ENCODE peak calls at places on chromosome 19, in four cellular contexts. N is astrocyte, E is A673, Z is stomach. C is an unnamed sample.
A peak's percentile ranks its signal among the peaks of the same experiment; 100 is the strongest.

GRCh38 chr19:38849746-38850230 is at the start of gene HNRNPL:
- DNase-seq in N (no peak), E (no peak), Z (peak; percentile 99), C (no peak)

GRCh38 chr19:46890423-46891170 is 29.8 kb downstream of the ARHGAP35 start:
- DNase-seq in N (peak; percentile 84), E (no peak), Z (no peak), C (peak; percentile 96)

GRCh38 chr19:46297700-46298476 is 1.0 kb downstream of the HIF3A start:
- DNase-seq in N (no peak), E (peak; percentile 27), Z (peak; percentile 50), C (peak; percentile 15)

GRCh38 chr19:48738557-48739399 is 1.6 kb downstream of the RASIP1 start:
- DNase-seq in N (peak; percentile 47), E (peak; percentile 94), Z (peak; percentile 96), C (peak; percentile 93)

GRCh38 chr19:54158812-54159351 is 639 bp downstream of the LENG1 start:
- DNase-seq in N (no peak), E (peak; percentile 36), Z (no peak), C (peak; percentile 26)

GRCh38 chr19:46133777-46134231 is 9.3 kb upstream of the IGFL3 start:
- DNase-seq in N (peak; percentile 67), E (no peak), Z (no peak), C (no peak)

GRCh38 chr19:48413879-48414623 is 20.6 kb downstream of the GRIN2D start:
- DNase-seq in N (no peak), E (no peak), Z (no peak), C (no peak)

GRCh38 chr19:58054792-58055482 is 4.1 kb upstream of the ZNF135 start:
- DNase-seq in N (peak; percentile 35), E (no peak), Z (no peak), C (no peak)

GRCh38 chr19:16604615-16605014 is 23.4 kb downstream of the MED26 start:
- DNase-seq in N (no peak), E (no peak), Z (no peak), C (no peak)

GRCh38 chr19:54137913-54138776 is 583 bp downstream of the CNOT3 start:
- DNase-seq in N (no peak), E (no peak), Z (no peak), C (no peak)

GRCh38 chr19:38143847-38144246 is 80.2 kb downstream of the DPF1 start:
- DNase-seq in N (no peak), E (no peak), Z (no peak), C (no peak)

GRCh38 chr19:33130433-33130832 is 1.5 kb upstream of the WDR88 start:
- DNase-seq in N (no peak), E (no peak), Z (no peak), C (no peak)

GRCh38 chr19:16301999-16302694 is 22.5 kb upstream of the KLF2 start:
- DNase-seq in N (peak; percentile 64), E (no peak), Z (peak; percentile 70), C (no peak)

GRCh38 chr19:47778954-47779351 is 450 bp downstream of the SELENOW start:
- DNase-seq in N (no peak), E (no peak), Z (no peak), C (peak; percentile 36)

GRCh38 chr19:2173388-2173787 is 9.7 kb downstream of the DOT1L start:
- DNase-seq in N (no peak), E (no peak), Z (no peak), C (no peak)

GRCh38 chr19:48391100-48392005 is at the start of gene KDELR1:
- DNase-seq in N (peak; percentile 33), E (peak; percentile 79), Z (peak; percentile 81), C (peak; percentile 82)

GRCh38 chr19:15330801-15331418 is 1.4 kb downstream of the BRD4 start:
- DNase-seq in N (peak; percentile 82), E (no peak), Z (no peak), C (peak; percentile 42)

GRCh38 chr19:38549061-38549460 is 68.7 kb downstream of the MAP4K1 start:
- DNase-seq in N (no peak), E (no peak), Z (no peak), C (no peak)

GRCh38 chr19:29571181-29571580 is 34.9 kb upstream of the POP4 start:
- DNase-seq in N (no peak), E (no peak), Z (no peak), C (no peak)

GRCh38 chr19:57992841-57993240 is 9.8 kb downstream of the ZNF606 start:
- DNase-seq in N (no peak), E (no peak), Z (no peak), C (no peak)

GRCh38 chr19:1864480-1865171 is 1.2 kb upstream of the KLF16 start:
- DNase-seq in N (no peak), E (peak; percentile 63), Z (peak; percentile 73), C (peak; percentile 45)

GRCh38 chr19:11373166-11373884 is 1.1 kb upstream of the SWSAP1 start:
- DNase-seq in N (peak; percentile 25), E (peak; percentile 61), Z (peak; percentile 44), C (peak; percentile 63)

GRCh38 chr19:2054763-2055162 is 3.7 kb upstream of the MKNK2 start:
- DNase-seq in N (no peak), E (no peak), Z (no peak), C (peak; percentile 55)

GRCh38 chr19:53463263-53463662 is 4.3 kb upstream of the ZNF813 start:
- DNase-seq in N (peak; percentile 18), E (peak; percentile 42), Z (no peak), C (no peak)

GRCh38 chr19:45820413-45821102 is 5.5 kb upstream of the RSPH6A start:
- DNase-seq in N (no peak), E (no peak), Z (no peak), C (no peak)

GRCh38 chr19:48508729-48509310 is 2.8 kb downstream of the LMTK3 start:
- DNase-seq in N (no peak), E (no peak), Z (no peak), C (no peak)

GRCh38 chr19:2982556-2982955 is 5.2 kb downstream of the TLE6 start:
- DNase-seq in N (no peak), E (no peak), Z (no peak), C (no peak)

GRCh38 chr19:45781282-45782161 is 768 bp downstream of the DMPK start:
- DNase-seq in N (no peak), E (no peak), Z (peak; percentile 72), C (peak; percentile 41)

GRCh38 chr19:3073159-3073563 is 10.9 kb upstream of the TLE5 start:
- DNase-seq in N (peak; percentile 41), E (peak; percentile 93), Z (no peak), C (peak; percentile 69)

GRCh38 chr19:518292-519231 is 11.3 kb downstream of the TPGS1 start:
- DNase-seq in N (no peak), E (no peak), Z (no peak), C (peak; percentile 46)

GRCh38 chr19:37855098-37855497 is 51.3 kb downstream of the WDR87 start:
- DNase-seq in N (peak; percentile 47), E (no peak), Z (no peak), C (no peak)

GRCh38 chr19:58558623-58559274 is 338 bp upstream of the UBE2M start:
- DNase-seq in N (peak; percentile 91), E (peak; percentile 99), Z (peak; percentile 99), C (peak; percentile 98)

GRCh38 chr19:46787331-46788100 is 878 bp downstream of the SLC1A5 start:
- DNase-seq in N (peak; percentile 42), E (peak; percentile 77), Z (peak; percentile 55), C (peak; percentile 20)

GRCh38 chr19:18173572-18174294 is at the start of gene IFI30:
- DNase-seq in N (no peak), E (peak; percentile 48), Z (peak; percentile 96), C (peak; percentile 79)

GRCh38 chr19:3178377-3178972 is at the start of gene S1PR4:
- DNase-seq in N (no peak), E (no peak), Z (no peak), C (peak; percentile 23)

GRCh38 chr19:45472557-45473365 is 5.0 kb downstream of the FOSB start:
- DNase-seq in N (no peak), E (no peak), Z (no peak), C (no peak)

GRCh38 chr19:40217027-40217810 is 965 bp downstream of the TTC9B start:
- DNase-seq in N (no peak), E (peak; percentile 41), Z (peak; percentile 65), C (peak; percentile 70)

GRCh38 chr19:55802281-55802680 is 29.5 kb downstream of the NLRP11 start:
- DNase-seq in N (no peak), E (no peak), Z (no peak), C (no peak)

GRCh38 chr19:1904385-1905070 is 671 bp upstream of the ADAT3 start:
- DNase-seq in N (no peak), E (peak; percentile 47), Z (peak; percentile 70), C (no peak)

GRCh38 chr19:4649392-4650094 is 10.2 kb downstream of the TNFAIP8L1 start:
- DNase-seq in N (no peak), E (no peak), Z (no peak), C (no peak)

GRCh38 chr19:49793561-49793840 is 19.6 kb downstream of the FUZ start:
- DNase-seq in N (no peak), E (no peak), Z (no peak), C (no peak)
- H3K27ac ChIP-seq in N (no peak overlapping the region), E (no peak overlapping the region), Z (no peak overlapping the region), C (no peak overlapping the region)

GRCh38 chr19:42412223-42412622 is 15.0 kb downstream of the LIPE start:
- DNase-seq in N (no peak), E (no peak), Z (no peak), C (peak; percentile 29)
- H3K27ac ChIP-seq in N (no peak overlapping the region), E (no peak overlapping the region), Z (no peak overlapping the region), C (no peak overlapping the region)

GRCh38 chr19:50204811-50205675 is 1.6 kb downstream of the MYH14 start:
- DNase-seq in N (no peak), E (no peak), Z (peak; percentile 94), C (peak; percentile 96)
- H3K27ac ChIP-seq in N (no peak overlapping the region), E (no peak overlapping the region), Z (peak overlapping the region; percentile 88), C (peak overlapping the region; percentile 97)

DNA sequence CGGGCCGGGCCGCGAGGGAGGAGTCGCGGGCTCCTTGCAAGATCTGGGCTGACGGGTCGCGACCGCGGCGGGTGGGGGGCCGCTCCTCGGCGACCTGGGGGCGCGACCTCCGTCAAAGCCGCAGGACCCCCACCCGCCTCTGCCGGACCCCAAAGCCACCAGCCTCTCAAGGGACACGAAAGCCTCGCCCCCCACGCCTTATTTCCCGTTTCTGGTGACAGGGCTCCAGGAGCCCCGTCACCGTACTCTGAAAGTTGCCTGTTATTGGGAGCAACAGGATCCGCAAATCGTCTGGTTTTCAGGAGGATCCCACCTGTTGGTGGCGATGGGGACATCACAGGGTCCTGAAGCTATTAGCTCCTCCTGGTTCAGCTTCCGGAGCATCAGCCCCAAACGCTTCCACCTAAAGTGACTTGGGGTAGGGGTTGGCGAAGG is 531 bp downstream of the MAU2 start:
- DNase-seq in N (no peak), E (no peak), Z (no peak), C (no peak)
- H3K27ac ChIP-seq in N (peak overlapping the region; percentile 99), E (peak overlapping the region; percentile 95), Z (peak overlapping the region; percentile 91), C (peak overlapping the region; percentile 97)

DNA sequence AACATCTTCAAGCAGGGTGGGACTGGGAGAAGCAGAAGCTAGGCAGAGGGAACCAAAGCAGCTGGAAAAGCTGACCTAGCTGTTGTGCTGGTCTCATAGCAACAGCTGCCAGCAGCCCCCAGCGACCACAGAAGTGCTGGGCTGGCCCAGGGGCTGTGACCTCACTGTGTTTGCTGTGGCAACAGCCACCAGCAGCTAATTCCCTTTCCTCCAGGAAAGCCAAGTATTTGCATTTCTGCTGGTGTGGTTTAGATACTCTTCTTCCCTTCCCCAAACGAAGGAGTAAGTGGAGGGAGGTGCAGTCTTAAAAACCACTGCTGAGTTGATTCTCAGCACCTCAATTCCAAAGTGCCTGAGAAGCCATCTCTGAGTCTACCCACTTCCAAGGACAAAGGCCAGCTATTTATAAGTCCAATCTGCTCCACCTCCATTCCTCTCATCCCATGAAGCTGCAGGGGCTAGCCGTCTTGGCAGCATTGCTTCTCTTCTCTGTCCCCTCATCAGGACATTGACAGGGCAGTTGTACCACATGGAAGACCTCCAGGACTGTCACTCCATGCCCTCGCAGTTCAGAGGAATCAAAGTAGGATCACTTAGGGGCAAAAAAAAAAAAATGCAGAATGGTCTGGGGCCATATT is 11.5 kb upstream of the CCDC97 start:
- DNase-seq in N (peak; percentile 71), E (no peak), Z (peak; percentile 63), C (peak; percentile 30)
- H3K27ac ChIP-seq in N (peak overlapping the region; percentile 94), E (no peak overlapping the region), Z (peak overlapping the region; percentile 86), C (peak overlapping the region; percentile 96)

C was measured in small intestine.